ENCODE peak calls at places on chromosome 9, in ten cellular contexts. S is glutamatergic neuron, B is fibroblast of mammary gland, Y is AG10803, G is dorsolateral prefrontal cortex, I is mammary epithelial cell, C is progenitor cell of endocrine pancreas, P is left ventricle myocardium inferior, R is HL-60, H is Calu3. A is an unnamed sample.

GRCh38 chr9:136088481-136088938 is 6.6 kb downstream of the NACC2 start:
- DNase-seq in P (peak), S (peak), Y (no peak), H (no peak), B (no peak), R (no peak), I (no peak), G (no peak), C (no peak), A (peak)

GRCh38 chr9:120874861-120875565 is 2.0 kb downstream of the PHF19 start:
- DNase-seq in P (no peak), Y (no peak), G (no peak), S (no peak), H (no peak), I (no peak), R (no peak), B (no peak), C (no peak), A (no peak)

GRCh38 chr9:86241216-86241615 is 18.2 kb downstream of the C9orf153 start:
- DNase-seq in H (no peak), S (no peak), B (no peak), C (no peak), Y (no peak), P (no peak), G (no peak), I (peak), R (no peak), A (no peak)

GRCh38 chr9:116312221-116312620 is 158.6 kb downstream of the PAPPA start:
- DNase-seq in H (no peak), G (no peak), Y (no peak), I (no peak), S (no peak), B (no peak), C (no peak), R (no peak), P (no peak), A (no peak)

GRCh38 chr9:14312721-14313377 is 1.1 kb downstream of the NFIB start:
- DNase-seq in G (no peak), H (no peak), S (peak), Y (no peak), P (peak), B (no peak), R (no peak), C (no peak), I (peak), A (no peak)

GRCh38 chr9:120532475-120532874 is 47.5 kb downstream of the CDK5RAP2 start:
- DNase-seq in B (peak), C (no peak), H (peak), R (no peak), P (peak), Y (peak), S (no peak), G (no peak), I (peak), A (no peak)

GRCh38 chr9:2047144-2047671 is 32.1 kb downstream of the SMARCA2 start:
- DNase-seq in R (no peak), H (no peak), Y (no peak), G (no peak), C (peak), P (no peak), B (no peak), S (no peak), I (no peak), A (no peak)

GRCh38 chr9:102185371-102185770 is 446.9 kb upstream of the GRIN3A start:
- DNase-seq in H (no peak), P (no peak), C (no peak), Y (no peak), G (no peak), R (no peak), S (no peak), B (no peak), I (no peak), A (no peak)

GRCh38 chr9:27505744-27506161 is 18.3 kb upstream of the IFNK start:
- DNase-seq in I (peak), B (no peak), G (no peak), P (no peak), Y (no peak), S (no peak), H (peak), C (no peak), R (no peak), A (no peak)

GRCh38 chr9:79955300-79955699 is 383.5 kb downstream of the TLE4 start:
- DNase-seq in R (peak), I (no peak), Y (peak), P (no peak), C (no peak), G (no peak), S (no peak), B (no peak), H (no peak), A (no peak)

GRCh38 chr9:5799314-5799713 is 33.6 kb downstream of the ERMP1 start:
- DNase-seq in I (peak), C (no peak), S (no peak), Y (peak), R (peak), B (peak), P (no peak), H (peak), G (no peak), A (no peak)

GRCh38 chr9:36143242-36143641 is 6.7 kb downstream of the GLIPR2 start:
- DNase-seq in P (no peak), I (no peak), G (peak), Y (no peak), B (no peak), S (no peak), R (no peak), C (no peak), H (no peak), A (peak)

GRCh38 chr9:5879419-5880181 is 11.1 kb upstream of the MLANA start:
- DNase-seq in H (no peak), G (no peak), Y (peak), C (no peak), P (no peak), I (peak), R (no peak), S (no peak), B (peak), A (no peak)

GRCh38 chr9:101468116-101468515 is 32.5 kb upstream of the ALDOB start:
- DNase-seq in G (no peak), H (no peak), C (no peak), B (no peak), R (no peak), P (no peak), S (no peak), I (no peak), Y (no peak), A (no peak)

GRCh38 chr9:137318565-137318964 is 16.5 kb upstream of the NRARP start:
- DNase-seq in R (no peak), H (no peak), B (no peak), I (no peak), G (no peak), S (no peak), C (no peak), P (no peak), Y (no peak), A (no peak)

GRCh38 chr9:137382444-137382727 is 40.6 kb downstream of the EXD3 start:
- DNase-seq in R (no peak), I (no peak), G (no peak), Y (no peak), P (no peak), B (no peak), H (no peak), S (no peak), C (no peak), A (no peak)

GRCh38 chr9:31799953-31800609 is 584.4 kb upstream of the ACO1 start:
- DNase-seq in R (no peak), I (peak), G (no peak), Y (no peak), C (no peak), B (peak), H (no peak), S (no peak), P (no peak), A (no peak)

GRCh38 chr9:97997330-97998276 is 14.5 kb downstream of the ANP32B start:
- DNase-seq in R (no peak), C (no peak), P (no peak), Y (peak), H (no peak), I (no peak), G (no peak), S (no peak), B (peak), A (no peak)

GRCh38 chr9:137097761-137098462 is 11.1 kb downstream of the MAN1B1 start:
- DNase-seq in R (no peak), Y (no peak), H (no peak), G (no peak), P (no peak), C (no peak), S (no peak), I (no peak), B (no peak), A (no peak)

GRCh38 chr9:122115176-122116035 is 22.3 kb upstream of the TTLL11 start:
- DNase-seq in B (no peak), P (no peak), I (no peak), S (peak), Y (no peak), C (no peak), R (no peak), G (no peak), H (no peak), A (no peak)

GRCh38 chr9:34170252-34170915 is 8.5 kb upstream of the UBAP1 start:
- DNase-seq in H (no peak), I (no peak), G (no peak), C (no peak), S (no peak), P (no peak), Y (no peak), R (no peak), B (no peak), A (no peak)

GRCh38 chr9:75039804-75040203 is 11.7 kb upstream of the CARNMT1 start:
- DNase-seq in C (no peak), H (no peak), S (no peak), G (no peak), I (no peak), B (peak), Y (no peak), P (no peak), R (peak), A (no peak)

GRCh38 chr9:22147818-22148573 is 138.9 kb upstream of the CDKN2B start:
- DNase-seq in P (no peak), G (no peak), R (no peak), B (peak), C (no peak), S (no peak), Y (peak), I (peak), H (peak), A (no peak)

GRCh38 chr9:98080346-98080745 is 23.8 kb downstream of the NANS start:
- DNase-seq in S (no peak), R (no peak), G (no peak), Y (peak), P (no peak), I (no peak), C (no peak), B (no peak), H (no peak), A (no peak)

GRCh38 chr9:10525972-10526371 is 86.8 kb downstream of the PTPRD start:
- DNase-seq in S (no peak), B (no peak), G (no peak), I (no peak), C (no peak), R (no peak), P (no peak), H (no peak), Y (no peak), A (no peak)

GRCh38 chr9:18141681-18142080 is 332.3 kb upstream of the ADAMTSL1 start:
- DNase-seq in H (no peak), G (no peak), R (no peak), C (no peak), S (no peak), B (no peak), Y (no peak), I (no peak), P (no peak), A (no peak)

GRCh38 chr9:113349434-113350337 is at the start of gene BSPRY:
- DNase-seq in P (no peak), R (no peak), B (no peak), I (no peak), C (peak), S (peak), G (no peak), H (peak), Y (no peak), A (no peak)

GRCh38 chr9:38651400-38652042 is 31.1 kb upstream of the ANKRD18A start:
- DNase-seq in P (peak), G (no peak), R (no peak), I (no peak), Y (no peak), B (no peak), H (no peak), S (no peak), C (no peak), A (no peak)

GRCh38 chr9:100063185-100063584 is 35.6 kb downstream of the ERP44 start:
- DNase-seq in H (no peak), G (no peak), Y (no peak), R (no peak), P (no peak), I (no peak), C (no peak), S (no peak), B (no peak), A (no peak)

GRCh38 chr9:126536131-126536530 is 77.6 kb upstream of the LMX1B start:
- DNase-seq in H (no peak), R (no peak), Y (no peak), C (no peak), P (no peak), B (no peak), I (no peak), S (no peak), G (no peak), A (no peak)

GRCh38 chr9:115649991-115650472 is 503.6 kb upstream of the PAPPA start:
- DNase-seq in P (peak), S (no peak), I (no peak), G (peak), Y (peak), C (no peak), R (no peak), B (peak), H (no peak), A (no peak)

GRCh38 chr9:121098567-121099198 is 23.9 kb downstream of the CNTRL start:
- DNase-seq in H (no peak), P (no peak), R (no peak), S (no peak), G (no peak), B (no peak), C (no peak), Y (no peak), I (no peak), A (no peak)

GRCh38 chr9:4657426-4658159 is 4.5 kb upstream of the PLPP6 start:
- DNase-seq in R (no peak), G (no peak), Y (no peak), I (no peak), S (no peak), H (no peak), P (no peak), B (no peak), C (no peak), A (no peak)

GRCh38 chr9:124776952-124777645 is at the start of gene OLFML2A:
- DNase-seq in C (no peak), G (peak), I (no peak), R (no peak), Y (no peak), H (peak), B (peak), P (no peak), S (peak), A (no peak)
- TF ChIP-seq CTCF in C (peak), G (peak), I (no peak), R (peak), Y (no peak), H (peak), B (no peak), P (peak), S (peak), A (peak)

DNA sequence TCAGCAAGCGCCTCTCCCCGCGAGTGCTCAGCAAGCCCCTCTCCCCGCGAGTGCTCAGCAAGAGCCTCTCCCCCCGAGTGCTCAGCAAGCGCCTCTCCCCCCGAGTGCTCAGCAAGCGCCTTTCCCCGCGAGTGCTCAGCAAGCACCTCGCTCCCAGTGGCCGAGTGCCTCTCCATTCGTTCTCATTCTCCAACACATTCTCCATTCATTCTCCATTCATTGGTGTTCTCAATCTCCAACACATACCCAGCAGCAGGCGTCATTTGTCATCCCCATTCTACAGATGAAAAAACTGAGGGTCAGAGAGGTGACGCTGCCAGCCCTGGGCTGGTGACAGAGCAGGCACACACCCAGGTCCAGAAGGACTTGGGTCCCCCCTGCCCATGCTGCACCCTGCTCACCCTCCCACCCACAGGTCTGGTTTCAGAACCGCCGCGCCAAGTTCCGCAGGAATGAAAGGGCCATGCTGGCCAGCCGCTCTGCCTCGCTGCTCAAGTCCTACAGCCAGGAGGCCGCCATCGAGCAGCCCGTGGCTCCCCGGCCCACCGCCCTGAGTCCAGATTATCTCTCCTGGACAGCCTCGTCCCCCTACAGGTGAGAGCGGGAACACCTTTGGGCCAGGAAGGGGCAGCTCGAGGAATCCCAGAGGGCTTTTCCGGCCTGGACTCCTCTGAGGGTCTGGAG is 32.5 kb downstream of the PTGES start:
- DNase-seq in C (peak), S (peak), H (no peak), R (no peak), I (no peak), G (no peak), B (no peak), P (no peak), Y (no peak), A (no peak)
- TF ChIP-seq CTCF in C (peak), S (peak), H (peak), R (peak), I (peak), G (no peak), B (peak), P (no peak), Y (peak), A (peak)

GRCh38 chr9:72396247-72397091 is 31.5 kb upstream of the ZFAND5 start:
- DNase-seq in H (no peak), I (peak), R (peak), S (no peak), B (peak), Y (peak), G (no peak), P (no peak), C (no peak), A (no peak)
- TF ChIP-seq CTCF in H (no peak), I (no peak), R (no peak), S (no peak), B (no peak), Y (no peak), G (no peak), P (no peak), C (no peak), A (no peak)

GRCh38 chr9:91181541-91181940 is 180.2 kb downstream of the AUH start:
- DNase-seq in I (no peak), R (no peak), G (no peak), C (no peak), Y (no peak), S (no peak), H (no peak), P (no peak), B (no peak), A (no peak)

GRCh38 chr9:91180930-91181268 is 180.8 kb downstream of the AUH start:
- DNase-seq in C (no peak), P (no peak), H (no peak), S (no peak), Y (no peak), I (no peak), B (no peak), G (no peak), R (no peak), A (no peak)

GRCh38 chr9:91182831-91183230 is 178.9 kb downstream of the AUH start:
- DNase-seq in I (no peak), B (no peak), R (no peak), G (no peak), H (no peak), Y (no peak), S (no peak), P (no peak), C (no peak), A (no peak)

GRCh38 chr9:91180240-91180929 is 181.3 kb downstream of the AUH start:
- DNase-seq in Y (no peak), R (no peak), C (no peak), S (no peak), I (no peak), G (no peak), H (no peak), B (no peak), P (no peak), A (peak)

DNA sequence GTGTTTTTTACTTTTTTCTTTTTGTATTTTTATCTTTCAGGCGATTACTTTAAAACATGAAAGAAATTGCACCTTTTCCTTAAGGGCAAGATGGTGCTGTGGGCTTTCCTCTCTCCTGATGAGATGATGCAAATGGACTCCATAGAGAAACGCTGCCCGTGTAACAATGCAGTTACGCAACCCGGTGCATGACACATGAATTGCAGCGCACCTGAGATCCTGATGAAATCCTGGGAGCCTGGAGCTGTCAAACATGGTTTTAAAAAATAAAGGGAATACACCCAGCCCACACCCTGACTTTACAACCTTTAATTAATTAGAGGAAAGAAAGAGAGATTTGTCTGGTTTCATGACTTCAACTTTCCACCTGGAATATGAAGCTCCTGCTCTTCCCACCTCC is 179.3 kb downstream of the AUH start:
- DNase-seq in P (no peak), R (no peak), H (peak), Y (no peak), I (peak), G (no peak), S (no peak), B (peak), C (no peak), A (peak)
- TF ChIP-seq CTCF in P (no peak), R (no peak), H (no peak), Y (no peak), I (no peak), G (no peak), S (no peak), B (no peak), C (no peak), A (no peak)

DNA sequence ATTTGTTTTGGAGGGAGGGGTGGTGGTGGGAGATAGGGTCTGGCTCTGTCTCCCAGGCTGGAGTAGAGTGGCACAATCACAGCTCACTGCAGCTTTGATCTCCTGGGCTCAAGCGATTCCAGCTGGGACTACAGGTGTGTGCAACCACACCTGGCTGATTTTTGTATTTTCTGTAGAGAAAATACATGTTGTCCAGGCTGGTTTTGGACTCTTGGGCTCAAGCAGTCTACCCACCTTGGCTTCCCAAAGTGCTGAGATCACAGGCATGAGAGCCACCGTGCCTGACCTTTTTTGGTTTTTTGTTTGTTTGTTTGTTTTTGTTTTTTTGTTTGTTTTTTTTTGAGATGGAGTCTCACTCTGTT is 15.4 kb downstream of the STXBP1 start:
- DNase-seq in I (no peak), G (no peak), R (no peak), P (no peak), S (no peak), C (no peak), B (no peak), H (no peak), Y (no peak), A (no peak)
- TF ChIP-seq CTCF in I (no peak), G (no peak), R (no peak), P (no peak), S (no peak), C (no peak), B (no peak), H (no peak), Y (no peak), A (no peak)

GRCh38 chr9:20380546-20380945 is 241.8 kb downstream of the MLLT3 start:
- DNase-seq in Y (no peak), B (no peak), I (no peak), R (no peak), S (no peak), C (no peak), G (no peak), P (no peak), H (no peak), A (no peak)
- TF ChIP-seq CTCF in Y (no peak), B (no peak), I (no peak), R (no peak), S (no peak), C (no peak), G (no peak), P (no peak), H (no peak), A (no peak)

GRCh38 chr9:92850898-92851297 is 26.9 kb downstream of the ZNF484 start:
- DNase-seq in C (no peak), H (no peak), Y (no peak), P (no peak), B (no peak), I (no peak), R (no peak), S (no peak), G (no peak), A (no peak)
- TF ChIP-seq CTCF in C (no peak), H (no peak), Y (no peak), P (no peak), B (no peak), I (no peak), R (no peak), S (no peak), G (no peak), A (no peak)

GRCh38 chr9:109143881-109144562 is 23.0 kb downstream of the FRRS1L start:
- DNase-seq in Y (peak), H (peak), P (no peak), S (no peak), R (peak), I (peak), B (peak), G (no peak), C (no peak), A (no peak)
- TF ChIP-seq CTCF in Y (peak), H (peak), P (no peak), S (peak), R (peak), I (peak), B (peak), G (no peak), C (peak), A (peak)

A was measured in CD14-positive monocyte.